ENCODE peak calls at places on chromosomes 12 and 14, in nine cellular contexts. One of them, this sample, is unnamed.

GRCh38 chr14:31360919-31361662 is 59.3 kb downstream of the HEATR5A start:
- DNase-seq in GM23248: peak
- DNase-seq in lower lobe of right lung: no peak
- DNase-seq in skeletal muscle cell: no peak
- DNase-seq in bronchial epithelial cell: peak
- DNase-seq in activated CD4-positive, alpha-beta T cell treated with anti-CD3 and anti-CD28 coated beads, Interleukin-2, amount 50 U/mL, for 48 hours: no peak
- DNase-seq in posterior vena cava: no peak
- DNase-seq in ovary: no peak
- DNase-seq in activated CD4-positive, CD25-positive, alpha-beta regulatory T cell treated with anti-CD3 and anti-CD28 coated beads, Interleukin-2, amount 50 U/mL, for 72 hours: no peak
- DNase-seq in this sample: peak

GRCh38 chr14:102321456-102322101 is 2.0 kb downstream of the ZNF839 start:
- DNase-seq in GM23248: no peak
- DNase-seq in lower lobe of right lung: no peak
- DNase-seq in skeletal muscle cell: no peak
- DNase-seq in bronchial epithelial cell: no peak
- DNase-seq in activated CD4-positive, alpha-beta T cell treated with anti-CD3 and anti-CD28 coated beads, Interleukin-2, amount 50 U/mL, for 48 hours: no peak
- DNase-seq in posterior vena cava: no peak
- DNase-seq in ovary: no peak
- DNase-seq in activated CD4-positive, CD25-positive, alpha-beta regulatory T cell treated with anti-CD3 and anti-CD28 coated beads, Interleukin-2, amount 50 U/mL, for 72 hours: no peak
- DNase-seq in this sample: no peak

GRCh38 chr14:88473791-88474190 is 81.0 kb downstream of the PTPN21 start:
- DNase-seq in GM23248: no peak
- DNase-seq in lower lobe of right lung: no peak
- DNase-seq in skeletal muscle cell: no peak
- DNase-seq in bronchial epithelial cell: no peak
- DNase-seq in activated CD4-positive, alpha-beta T cell treated with anti-CD3 and anti-CD28 coated beads, Interleukin-2, amount 50 U/mL, for 48 hours: no peak
- DNase-seq in posterior vena cava: no peak
- DNase-seq in ovary: no peak
- DNase-seq in activated CD4-positive, CD25-positive, alpha-beta regulatory T cell treated with anti-CD3 and anti-CD28 coated beads, Interleukin-2, amount 50 U/mL, for 72 hours: no peak
- DNase-seq in this sample: no peak

GRCh38 chr12:118649765-118650585 is 273.6 kb downstream of the SUDS3 start:
- DNase-seq in GM23248: no peak
- DNase-seq in lower lobe of right lung: no peak
- DNase-seq in skeletal muscle cell: no peak
- DNase-seq in bronchial epithelial cell: no peak
- DNase-seq in activated CD4-positive, alpha-beta T cell treated with anti-CD3 and anti-CD28 coated beads, Interleukin-2, amount 50 U/mL, for 48 hours: no peak
- DNase-seq in posterior vena cava: no peak
- DNase-seq in ovary: no peak
- DNase-seq in activated CD4-positive, CD25-positive, alpha-beta regulatory T cell treated with anti-CD3 and anti-CD28 coated beads, Interleukin-2, amount 50 U/mL, for 72 hours: no peak
- DNase-seq in this sample: no peak

GRCh38 chr14:91839754-91840153 is 27.6 kb downstream of the TC2N start:
- DNase-seq in GM23248: no peak
- DNase-seq in lower lobe of right lung: no peak
- DNase-seq in skeletal muscle cell: no peak
- DNase-seq in bronchial epithelial cell: no peak
- DNase-seq in activated CD4-positive, alpha-beta T cell treated with anti-CD3 and anti-CD28 coated beads, Interleukin-2, amount 50 U/mL, for 48 hours: no peak
- DNase-seq in posterior vena cava: no peak
- DNase-seq in ovary: no peak
- DNase-seq in activated CD4-positive, CD25-positive, alpha-beta regulatory T cell treated with anti-CD3 and anti-CD28 coated beads, Interleukin-2, amount 50 U/mL, for 72 hours: no peak
- DNase-seq in this sample: no peak

GRCh38 chr12:131613186-131613585 is 97.7 kb upstream of the SFSWAP start:
- DNase-seq in GM23248: no peak
- DNase-seq in lower lobe of right lung: no peak
- DNase-seq in skeletal muscle cell: no peak
- DNase-seq in bronchial epithelial cell: no peak
- DNase-seq in activated CD4-positive, alpha-beta T cell treated with anti-CD3 and anti-CD28 coated beads, Interleukin-2, amount 50 U/mL, for 48 hours: no peak
- DNase-seq in posterior vena cava: no peak
- DNase-seq in ovary: no peak
- DNase-seq in activated CD4-positive, CD25-positive, alpha-beta regulatory T cell treated with anti-CD3 and anti-CD28 coated beads, Interleukin-2, amount 50 U/mL, for 72 hours: no peak
- DNase-seq in this sample: no peak

GRCh38 chr14:90301580-90302181 is 30.1 kb downstream of the NRDE2 start:
- DNase-seq in GM23248: peak
- DNase-seq in lower lobe of right lung: no peak
- DNase-seq in skeletal muscle cell: peak
- DNase-seq in bronchial epithelial cell: peak
- DNase-seq in activated CD4-positive, alpha-beta T cell treated with anti-CD3 and anti-CD28 coated beads, Interleukin-2, amount 50 U/mL, for 48 hours: no peak
- DNase-seq in posterior vena cava: no peak
- DNase-seq in ovary: no peak
- DNase-seq in activated CD4-positive, CD25-positive, alpha-beta regulatory T cell treated with anti-CD3 and anti-CD28 coated beads, Interleukin-2, amount 50 U/mL, for 72 hours: no peak
- DNase-seq in this sample: no peak

GRCh38 chr14:69274321-69274720 is 14.4 kb downstream of the GALNT16 start:
- DNase-seq in GM23248: no peak
- DNase-seq in lower lobe of right lung: no peak
- DNase-seq in skeletal muscle cell: no peak
- DNase-seq in bronchial epithelial cell: no peak
- DNase-seq in activated CD4-positive, alpha-beta T cell treated with anti-CD3 and anti-CD28 coated beads, Interleukin-2, amount 50 U/mL, for 48 hours: no peak
- DNase-seq in posterior vena cava: no peak
- DNase-seq in ovary: no peak
- DNase-seq in activated CD4-positive, CD25-positive, alpha-beta regulatory T cell treated with anti-CD3 and anti-CD28 coated beads, Interleukin-2, amount 50 U/mL, for 72 hours: no peak
- DNase-seq in this sample: no peak

GRCh38 chr14:24051789-24052655 is at the start of gene CARMIL3:
- DNase-seq in GM23248: peak
- DNase-seq in lower lobe of right lung: peak
- DNase-seq in skeletal muscle cell: no peak
- DNase-seq in bronchial epithelial cell: no peak
- DNase-seq in activated CD4-positive, alpha-beta T cell treated with anti-CD3 and anti-CD28 coated beads, Interleukin-2, amount 50 U/mL, for 48 hours: peak
- DNase-seq in posterior vena cava: peak
- DNase-seq in ovary: peak
- DNase-seq in activated CD4-positive, CD25-positive, alpha-beta regulatory T cell treated with anti-CD3 and anti-CD28 coated beads, Interleukin-2, amount 50 U/mL, for 72 hours: peak
- DNase-seq in this sample: no peak

GRCh38 chr14:54420478-54421116 is 20.6 kb downstream of the CNIH1 start:
- DNase-seq in GM23248: peak
- DNase-seq in lower lobe of right lung: no peak
- DNase-seq in skeletal muscle cell: peak
- DNase-seq in bronchial epithelial cell: peak
- DNase-seq in activated CD4-positive, alpha-beta T cell treated with anti-CD3 and anti-CD28 coated beads, Interleukin-2, amount 50 U/mL, for 48 hours: no peak
- DNase-seq in posterior vena cava: no peak
- DNase-seq in ovary: no peak
- DNase-seq in activated CD4-positive, CD25-positive, alpha-beta regulatory T cell treated with anti-CD3 and anti-CD28 coated beads, Interleukin-2, amount 50 U/mL, for 72 hours: no peak
- DNase-seq in this sample: no peak

GRCh38 chr14:102055181-102055901 is 31.5 kb downstream of the HSP90AA1 start:
- DNase-seq in GM23248: peak
- DNase-seq in lower lobe of right lung: no peak
- DNase-seq in skeletal muscle cell: peak
- DNase-seq in bronchial epithelial cell: peak
- DNase-seq in activated CD4-positive, alpha-beta T cell treated with anti-CD3 and anti-CD28 coated beads, Interleukin-2, amount 50 U/mL, for 48 hours: no peak
- DNase-seq in posterior vena cava: no peak
- DNase-seq in ovary: no peak
- DNase-seq in activated CD4-positive, CD25-positive, alpha-beta regulatory T cell treated with anti-CD3 and anti-CD28 coated beads, Interleukin-2, amount 50 U/mL, for 72 hours: no peak
- DNase-seq in this sample: no peak

GRCh38 chr14:71932229-71932951 is at the start of gene RGS6:
- DNase-seq in GM23248: peak
- DNase-seq in lower lobe of right lung: peak
- DNase-seq in skeletal muscle cell: no peak
- DNase-seq in bronchial epithelial cell: peak
- DNase-seq in activated CD4-positive, alpha-beta T cell treated with anti-CD3 and anti-CD28 coated beads, Interleukin-2, amount 50 U/mL, for 48 hours: peak
- DNase-seq in posterior vena cava: no peak
- DNase-seq in ovary: no peak
- DNase-seq in activated CD4-positive, CD25-positive, alpha-beta regulatory T cell treated with anti-CD3 and anti-CD28 coated beads, Interleukin-2, amount 50 U/mL, for 72 hours: peak
- DNase-seq in this sample: no peak

GRCh38 chr12:52740591-52740990 is 36.6 kb downstream of the KRT76 start:
- DNase-seq in GM23248: no peak
- DNase-seq in lower lobe of right lung: no peak
- DNase-seq in skeletal muscle cell: no peak
- DNase-seq in bronchial epithelial cell: peak
- DNase-seq in activated CD4-positive, alpha-beta T cell treated with anti-CD3 and anti-CD28 coated beads, Interleukin-2, amount 50 U/mL, for 48 hours: no peak
- DNase-seq in posterior vena cava: no peak
- DNase-seq in ovary: no peak
- DNase-seq in activated CD4-positive, CD25-positive, alpha-beta regulatory T cell treated with anti-CD3 and anti-CD28 coated beads, Interleukin-2, amount 50 U/mL, for 72 hours: no peak
- DNase-seq in this sample: no peak

GRCh38 chr14:105878125-105878524 is 351.7 kb downstream of the TMEM121 start:
- DNase-seq in GM23248: no peak
- DNase-seq in lower lobe of right lung: peak
- DNase-seq in skeletal muscle cell: no peak
- DNase-seq in bronchial epithelial cell: no peak
- DNase-seq in activated CD4-positive, alpha-beta T cell treated with anti-CD3 and anti-CD28 coated beads, Interleukin-2, amount 50 U/mL, for 48 hours: no peak
- DNase-seq in posterior vena cava: peak
- DNase-seq in ovary: peak
- DNase-seq in activated CD4-positive, CD25-positive, alpha-beta regulatory T cell treated with anti-CD3 and anti-CD28 coated beads, Interleukin-2, amount 50 U/mL, for 72 hours: no peak
- DNase-seq in this sample: no peak

GRCh38 chr12:67471810-67472209 is 176.7 kb upstream of the DYRK2 start:
- DNase-seq in GM23248: no peak
- DNase-seq in lower lobe of right lung: no peak
- DNase-seq in skeletal muscle cell: no peak
- DNase-seq in bronchial epithelial cell: no peak
- DNase-seq in activated CD4-positive, alpha-beta T cell treated with anti-CD3 and anti-CD28 coated beads, Interleukin-2, amount 50 U/mL, for 48 hours: no peak
- DNase-seq in posterior vena cava: no peak
- DNase-seq in ovary: no peak
- DNase-seq in activated CD4-positive, CD25-positive, alpha-beta regulatory T cell treated with anti-CD3 and anti-CD28 coated beads, Interleukin-2, amount 50 U/mL, for 72 hours: no peak
- DNase-seq in this sample: no peak

GRCh38 chr14:99601301-99601945 is 2.6 kb downstream of the CCDC85C start:
- DNase-seq in GM23248: no peak
- DNase-seq in lower lobe of right lung: no peak
- DNase-seq in skeletal muscle cell: no peak
- DNase-seq in bronchial epithelial cell: no peak
- DNase-seq in activated CD4-positive, alpha-beta T cell treated with anti-CD3 and anti-CD28 coated beads, Interleukin-2, amount 50 U/mL, for 48 hours: no peak
- DNase-seq in posterior vena cava: no peak
- DNase-seq in ovary: no peak
- DNase-seq in activated CD4-positive, CD25-positive, alpha-beta regulatory T cell treated with anti-CD3 and anti-CD28 coated beads, Interleukin-2, amount 50 U/mL, for 72 hours: no peak
- DNase-seq in this sample: no peak

GRCh38 chr12:115407036-115407435 is 723.1 kb upstream of the TBX3 start:
- DNase-seq in GM23248: no peak
- DNase-seq in lower lobe of right lung: no peak
- DNase-seq in skeletal muscle cell: no peak
- DNase-seq in bronchial epithelial cell: no peak
- DNase-seq in activated CD4-positive, alpha-beta T cell treated with anti-CD3 and anti-CD28 coated beads, Interleukin-2, amount 50 U/mL, for 48 hours: no peak
- DNase-seq in posterior vena cava: no peak
- DNase-seq in ovary: no peak
- DNase-seq in activated CD4-positive, CD25-positive, alpha-beta regulatory T cell treated with anti-CD3 and anti-CD28 coated beads, Interleukin-2, amount 50 U/mL, for 72 hours: no peak
- DNase-seq in this sample: no peak

GRCh38 chr14:89251066-89251465 is 166.0 kb downstream of the FOXN3 start:
- DNase-seq in GM23248: peak
- DNase-seq in lower lobe of right lung: no peak
- DNase-seq in skeletal muscle cell: no peak
- DNase-seq in bronchial epithelial cell: peak
- DNase-seq in activated CD4-positive, alpha-beta T cell treated with anti-CD3 and anti-CD28 coated beads, Interleukin-2, amount 50 U/mL, for 48 hours: no peak
- DNase-seq in posterior vena cava: no peak
- DNase-seq in ovary: no peak
- DNase-seq in activated CD4-positive, CD25-positive, alpha-beta regulatory T cell treated with anti-CD3 and anti-CD28 coated beads, Interleukin-2, amount 50 U/mL, for 72 hours: no peak
- DNase-seq in this sample: no peak

GRCh38 chr12:13390381-13390856 is 193.9 kb downstream of the EMP1 start:
- DNase-seq in GM23248: peak
- DNase-seq in lower lobe of right lung: peak
- DNase-seq in skeletal muscle cell: peak
- DNase-seq in bronchial epithelial cell: peak
- DNase-seq in activated CD4-positive, alpha-beta T cell treated with anti-CD3 and anti-CD28 coated beads, Interleukin-2, amount 50 U/mL, for 48 hours: no peak
- DNase-seq in posterior vena cava: peak
- DNase-seq in ovary: peak
- DNase-seq in activated CD4-positive, CD25-positive, alpha-beta regulatory T cell treated with anti-CD3 and anti-CD28 coated beads, Interleukin-2, amount 50 U/mL, for 72 hours: no peak
- DNase-seq in this sample: peak

GRCh38 chr12:105083551-105084105 is 630 bp downstream of the ALDH1L2 start:
- DNase-seq in GM23248: peak
- DNase-seq in lower lobe of right lung: peak
- DNase-seq in skeletal muscle cell: peak
- DNase-seq in bronchial epithelial cell: peak
- DNase-seq in activated CD4-positive, alpha-beta T cell treated with anti-CD3 and anti-CD28 coated beads, Interleukin-2, amount 50 U/mL, for 48 hours: no peak
- DNase-seq in posterior vena cava: peak
- DNase-seq in ovary: peak
- DNase-seq in activated CD4-positive, CD25-positive, alpha-beta regulatory T cell treated with anti-CD3 and anti-CD28 coated beads, Interleukin-2, amount 50 U/mL, for 72 hours: no peak
- DNase-seq in this sample: peak

GRCh38 chr12:67889935-67890334 is 99.3 kb upstream of the IFNG-AS1 start:
- DNase-seq in GM23248: no peak
- DNase-seq in lower lobe of right lung: no peak
- DNase-seq in skeletal muscle cell: no peak
- DNase-seq in bronchial epithelial cell: no peak
- DNase-seq in activated CD4-positive, alpha-beta T cell treated with anti-CD3 and anti-CD28 coated beads, Interleukin-2, amount 50 U/mL, for 48 hours: no peak
- DNase-seq in posterior vena cava: no peak
- DNase-seq in ovary: no peak
- DNase-seq in activated CD4-positive, CD25-positive, alpha-beta regulatory T cell treated with anti-CD3 and anti-CD28 coated beads, Interleukin-2, amount 50 U/mL, for 72 hours: no peak
- DNase-seq in this sample: no peak

GRCh38 chr12:125021771-125022170 is 28.3 kb downstream of the BRI3BP start:
- DNase-seq in GM23248: no peak
- DNase-seq in lower lobe of right lung: no peak
- DNase-seq in skeletal muscle cell: no peak
- DNase-seq in bronchial epithelial cell: no peak
- DNase-seq in activated CD4-positive, alpha-beta T cell treated with anti-CD3 and anti-CD28 coated beads, Interleukin-2, amount 50 U/mL, for 48 hours: no peak
- DNase-seq in posterior vena cava: no peak
- DNase-seq in ovary: no peak
- DNase-seq in activated CD4-positive, CD25-positive, alpha-beta regulatory T cell treated with anti-CD3 and anti-CD28 coated beads, Interleukin-2, amount 50 U/mL, for 72 hours: no peak
- DNase-seq in this sample: no peak